ENCODE peak calls at places on chromosomes 6 and 20, in nine cellular contexts. G, C, Y, L, P, U, J, Q and H are unnamed samples.

GRCh38 chr20:47544240-47544639 is 42.6 kb downstream of the NCOA3 start:
- DNase-seq in G (no peak), C (no peak), Y (no peak), L (no peak), P (no peak), U (no peak), J (no peak), Q (no peak), H (no peak)

GRCh38 chr20:20439602-20440001 is 71.7 kb downstream of the INSM1 start:
- DNase-seq in G (no peak), C (no peak), Y (no peak), L (no peak), P (no peak), U (no peak), J (no peak), Q (no peak), H (no peak)

GRCh38 chr6:157134402-157135074 is 188.8 kb downstream of the TMEM242 start:
- DNase-seq in G (no peak), C (no peak), Y (no peak), L (no peak), P (no peak), U (no peak), J (no peak), Q (no peak), H (no peak)

GRCh38 chr20:10718671-10719070 is 44.9 kb upstream of the JAG1 start:
- DNase-seq in G (no peak), C (no peak), Y (no peak), L (no peak), P (no peak), U (no peak), J (no peak), Q (no peak), H (no peak)

GRCh38 chr6:82525775-82526515 is 162.3 kb downstream of the TPBG start:
- DNase-seq in G (no peak), C (no peak), Y (no peak), L (no peak), P (no peak), U (no peak), J (no peak), Q (no peak), H (no peak)

GRCh38 chr20:2768632-2769015 is 31.8 kb downstream of the CPXM1 start:
- DNase-seq in G (no peak), C (no peak), Y (no peak), L (no peak), P (no peak), U (no peak), J (no peak), Q (no peak), H (no peak)

GRCh38 chr20:37313546-37314091 is 24.2 kb downstream of the MANBAL start:
- DNase-seq in G (no peak), C (no peak), Y (no peak), L (no peak), P (no peak), U (no peak), J (peak), Q (no peak), H (no peak)

GRCh38 chr20:59903631-59904030 is 29.8 kb downstream of the SYCP2 start:
- DNase-seq in G (no peak), C (no peak), Y (no peak), L (no peak), P (no peak), U (no peak), J (no peak), Q (no peak), H (no peak)

GRCh38 chr6:90197854-90198496 is 98.7 kb downstream of the BACH2 start:
- DNase-seq in G (no peak), C (peak), Y (no peak), L (no peak), P (no peak), U (no peak), J (peak), Q (no peak), H (peak)

GRCh38 chr20:47198254-47198671 is 158.2 kb downstream of the ZMYND8 start:
- DNase-seq in G (no peak), C (no peak), Y (no peak), L (peak), P (no peak), U (no peak), J (no peak), Q (no peak), H (no peak)

GRCh38 chr6:163404825-163405265 is 9.7 kb upstream of the QKI start:
- DNase-seq in G (no peak), C (peak), Y (no peak), L (no peak), P (no peak), U (peak), J (peak), Q (peak), H (no peak)

GRCh38 chr20:33108641-33109040 is 29.2 kb downstream of the BPIFB4 start:
- DNase-seq in G (no peak), C (no peak), Y (no peak), L (no peak), P (no peak), U (no peak), J (no peak), Q (no peak), H (no peak)

DNA sequence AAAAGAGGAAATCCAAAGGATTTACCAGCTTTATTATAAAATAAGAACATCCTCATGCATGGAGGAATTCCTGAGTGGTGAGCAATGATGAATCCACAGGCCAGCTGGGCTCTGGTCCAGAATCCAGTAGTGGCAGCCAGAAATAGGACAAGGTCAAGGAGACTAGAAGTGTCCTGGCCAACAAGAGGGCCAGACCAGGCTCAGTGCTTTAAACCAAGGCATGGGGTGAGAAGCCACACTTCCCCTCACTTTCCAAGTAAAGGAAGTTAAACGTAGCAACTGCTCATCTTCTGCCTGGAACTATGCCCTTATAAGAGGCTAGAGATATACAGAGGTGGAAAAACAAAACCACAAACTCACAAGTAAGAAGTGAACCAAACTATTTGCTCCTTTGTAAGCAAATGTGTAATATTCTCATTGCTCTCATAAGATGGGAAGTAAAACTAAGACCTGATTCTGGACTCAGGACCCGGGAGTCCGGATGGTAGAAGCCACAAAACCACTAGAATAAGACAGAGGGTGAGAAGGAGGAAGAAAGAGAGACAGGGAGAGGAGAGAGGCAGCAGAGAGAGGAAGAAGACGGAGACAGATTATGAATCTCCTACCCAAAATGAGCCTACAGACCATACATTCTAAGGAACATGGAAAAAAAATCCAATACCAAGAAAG is 253.2 kb downstream of the UST start:
- DNase-seq in G (peak), C (peak), Y (peak), L (no peak), P (peak), U (no peak), J (peak), Q (peak), H (peak)
- H3K27ac ChIP-seq in G (peak), C (peak), Y (peak), L (no peak), P (peak), U (no peak), J (peak), Q (no peak), H (no peak)

DNA sequence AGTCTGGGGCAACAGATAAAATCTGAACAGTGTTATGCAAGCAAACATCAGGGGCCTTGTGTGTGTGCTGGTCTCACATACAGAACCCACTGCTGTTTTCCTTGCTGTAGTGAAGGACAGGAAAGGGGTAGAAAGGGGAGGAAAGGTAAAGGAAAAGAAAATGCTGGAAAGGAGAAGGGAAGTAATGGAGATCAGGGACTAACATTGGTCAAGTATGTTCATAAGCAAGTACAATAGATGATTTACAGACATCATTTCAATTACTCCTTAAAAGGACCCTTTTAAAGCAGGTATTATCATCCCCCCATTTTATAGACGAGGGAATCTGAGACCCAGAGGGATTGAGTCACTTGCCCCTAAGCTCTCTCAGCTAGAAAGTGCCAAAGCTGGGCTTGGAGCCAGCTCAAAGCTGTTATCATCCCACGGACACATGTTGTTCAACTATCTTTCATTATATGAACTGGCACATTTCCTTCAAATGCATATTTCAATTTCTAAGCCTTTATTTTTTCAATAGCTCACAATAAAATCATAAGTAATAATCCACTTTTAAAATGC is 182.2 kb upstream of the RAB32 start:
- DNase-seq in G (peak), C (no peak), Y (no peak), L (no peak), P (no peak), U (no peak), J (no peak), Q (no peak), H (no peak)
- TF ChIP-seq POLR2A in G (no peak), C (no peak), Y (no peak), L (no peak), P (no peak), U (no peak), J (no peak), Q (no peak), H (no peak)

GRCh38 chr6:111841822-111842221 is 31.4 kb downstream of the FYN start:
- DNase-seq in G (no peak), C (peak), Y (no peak), L (peak), P (no peak), U (peak), J (no peak), Q (peak), H (no peak)

GRCh38 chr6:111844376-111844775 is 28.9 kb downstream of the FYN start:
- DNase-seq in G (no peak), C (no peak), Y (no peak), L (no peak), P (no peak), U (no peak), J (no peak), Q (no peak), H (no peak)

GRCh38 chr6:111842271-111842822 is 30.9 kb downstream of the FYN start:
- DNase-seq in G (no peak), C (no peak), Y (no peak), L (no peak), P (no peak), U (no peak), J (no peak), Q (no peak), H (no peak)

GRCh38 chr6:111843347-111844147 is 29.7 kb downstream of the FYN start:
- DNase-seq in G (peak), C (peak), Y (no peak), L (no peak), P (no peak), U (peak), J (no peak), Q (peak), H (no peak)

DNA sequence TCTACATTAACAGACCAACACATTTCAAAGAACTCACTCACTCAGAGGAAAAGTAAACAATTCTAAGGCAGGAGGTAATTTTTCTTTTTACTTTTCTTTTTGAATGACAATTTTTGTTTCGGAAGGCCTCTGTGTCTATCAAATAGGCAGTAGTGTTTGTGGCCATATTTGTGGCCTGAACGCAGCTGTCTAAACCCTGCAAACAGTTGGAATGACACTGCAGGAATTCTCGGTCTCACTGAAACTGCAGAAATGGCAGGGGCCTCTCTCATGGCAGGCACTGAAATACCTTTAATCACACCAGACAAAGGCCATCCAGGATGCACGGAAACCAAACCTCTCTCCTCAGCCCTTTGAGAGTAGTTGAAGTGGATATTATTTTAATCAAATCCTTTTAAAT is 30.4 kb downstream of the FYN start:
- DNase-seq in G (no peak), C (no peak), Y (no peak), L (no peak), P (no peak), U (no peak), J (no peak), Q (no peak), H (no peak)
- H3K27ac ChIP-seq in G (no peak), C (no peak), Y (peak), L (peak), P (no peak), U (peak), J (no peak), Q (peak), H (no peak)

DNA sequence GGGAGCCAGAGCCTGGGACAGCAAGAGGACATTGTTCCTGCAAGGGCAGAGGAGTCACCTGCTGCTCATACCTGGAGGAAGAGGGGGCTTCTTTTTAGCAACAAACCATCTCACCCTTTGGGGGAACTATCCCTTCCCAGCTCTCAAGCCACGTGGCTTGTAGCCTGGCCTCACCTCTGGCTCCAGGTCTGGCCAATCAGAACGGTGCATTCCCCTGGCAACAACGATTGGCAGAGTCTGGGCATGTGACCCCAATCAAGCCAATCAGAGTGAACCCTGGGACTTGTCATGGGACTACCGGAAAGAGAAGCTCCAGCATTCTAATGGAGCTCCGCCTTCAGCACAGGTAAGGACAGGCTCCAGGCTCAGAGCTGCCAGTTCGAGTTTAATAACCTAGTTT is 33.6 kb downstream of the KCNB1 start:
- DNase-seq in G (peak), C (no peak), Y (no peak), L (no peak), P (no peak), U (no peak), J (peak), Q (no peak), H (no peak)
- TF ChIP-seq POLR2A in G (no peak), C (no peak), Y (no peak), L (no peak), P (no peak), U (no peak), J (no peak), Q (no peak), H (no peak)

GRCh38 chr20:49792006-49792405 is 20.6 kb upstream of the SLC9A8 start:
- DNase-seq in G (no peak), C (no peak), Y (no peak), L (no peak), P (no peak), U (no peak), J (no peak), Q (no peak), H (no peak)

GRCh38 chr20:49794336-49795124 is 18.1 kb upstream of the SLC9A8 start:
- DNase-seq in G (no peak), C (peak), Y (no peak), L (no peak), P (no peak), U (no peak), J (no peak), Q (peak), H (peak)

GRCh38 chr20:49797292-49797628 is 15.4 kb upstream of the SLC9A8 start:
- DNase-seq in G (no peak), C (no peak), Y (no peak), L (no peak), P (no peak), U (no peak), J (peak), Q (no peak), H (no peak)

GRCh38 chr20:49792611-49793010 is 20.0 kb upstream of the SLC9A8 start:
- DNase-seq in G (no peak), C (no peak), Y (no peak), L (no peak), P (no peak), U (no peak), J (no peak), Q (no peak), H (no peak)

GRCh38 chr20:49795125-49795424 is 17.6 kb upstream of the SLC9A8 start:
- DNase-seq in G (no peak), C (no peak), Y (no peak), L (no peak), P (no peak), U (no peak), J (no peak), Q (no peak), H (no peak)
- H3K27ac ChIP-seq in G (no peak), C (peak), Y (no peak), L (no peak), P (no peak), U (peak), J (no peak), Q (peak), H (no peak)

GRCh38 chr20:396619-397431 is 11.3 kb upstream of the RBCK1 start:
- DNase-seq in G (no peak), C (peak), Y (no peak), L (no peak), P (no peak), U (peak), J (no peak), Q (no peak), H (no peak)
- TF ChIP-seq POLR2A in G (no peak), C (no peak), Y (no peak), L (no peak), P (no peak), U (no peak), J (no peak), Q (no peak), H (no peak)

DNA sequence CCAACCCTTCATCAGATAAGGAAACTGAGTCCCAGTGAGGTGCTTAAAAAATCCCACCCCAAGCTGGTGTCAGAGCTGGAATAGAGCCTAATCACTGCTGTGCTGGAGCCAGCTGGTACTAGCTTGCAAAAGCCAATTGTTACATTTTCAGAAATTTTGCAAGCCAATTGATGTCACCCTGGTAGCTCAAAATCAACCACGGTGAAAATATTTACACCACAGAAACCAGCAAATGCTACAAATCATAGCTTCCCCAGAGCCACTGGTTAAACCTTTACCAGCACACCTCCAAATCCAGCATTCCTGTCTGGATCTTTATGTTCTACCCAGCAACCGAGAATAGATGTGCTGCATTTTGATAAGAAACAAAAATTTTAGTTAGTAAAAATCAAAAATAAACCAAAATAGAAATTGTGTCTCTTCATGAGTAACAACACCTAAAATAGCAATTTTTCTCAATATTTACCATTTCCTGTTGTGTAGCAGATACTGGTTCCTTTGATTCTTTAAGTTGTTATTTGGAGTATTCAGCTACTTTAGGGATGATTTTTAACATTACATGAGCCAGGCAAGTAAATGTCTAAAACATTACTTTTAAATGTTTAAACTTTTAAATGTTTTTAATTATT is 7.2 kb upstream of the LCA5 start:
- DNase-seq in G (peak), C (no peak), Y (no peak), L (peak), P (no peak), U (no peak), J (no peak), Q (no peak), H (no peak)
- H3K27ac ChIP-seq in G (peak), C (peak), Y (peak), L (peak), P (peak), U (peak), J (peak), Q (peak), H (peak)

GRCh38 chr6:142446576-142446975 is 144.8 kb downstream of the ADGRG6 start:
- DNase-seq in G (no peak), C (no peak), Y (no peak), L (no peak), P (no peak), U (no peak), J (no peak), Q (no peak), H (no peak)
- TF ChIP-seq POLR2A in G (no peak), C (no peak), Y (no peak), L (no peak), P (no peak), U (no peak), J (no peak), Q (no peak), H (no peak)

DNA sequence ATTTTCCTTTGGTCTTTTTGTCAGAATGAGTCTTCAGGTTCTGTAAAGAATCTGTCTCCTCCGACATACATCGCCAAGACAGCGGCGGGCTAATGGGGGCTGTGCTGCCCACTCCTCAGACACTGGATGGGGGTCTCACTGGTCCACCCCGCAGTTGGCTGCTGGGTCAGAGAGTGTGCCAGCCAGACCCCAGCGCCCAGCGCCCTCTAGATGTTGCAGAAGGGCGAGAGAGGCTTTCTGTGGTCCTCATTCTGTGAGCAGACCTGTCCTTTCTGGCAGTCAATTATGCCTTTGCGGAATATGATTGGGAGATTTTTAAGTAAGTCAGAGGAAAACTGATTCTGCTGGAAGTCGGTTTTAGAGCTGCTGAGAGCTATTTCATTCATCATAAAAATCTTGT is 7.8 kb upstream of the CCR6 start:
- DNase-seq in G (no peak), C (no peak), Y (no peak), L (no peak), P (no peak), U (no peak), J (no peak), Q (no peak), H (no peak)
- H3K27ac ChIP-seq in G (no peak), C (no peak), Y (no peak), L (no peak), P (no peak), U (peak), J (no peak), Q (peak), H (no peak)